ENCODE peak calls at places on chromosomes 6 and 20, in nine cellular contexts. One of them, this sample, is unnamed.

GRCh38 chr6:110681543-110682459 is 133.5 kb downstream of the CDK19 start:
- DNase-seq in brain microvascular endothelial cell: no peak
- DNase-seq in B cell: no peak
- DNase-seq in mucosa of descending colon: no peak
- DNase-seq in foreskin fibroblast: no peak
- DNase-seq in endothelial cell: no peak
- DNase-seq in WTC11: no peak
- DNase-seq in endodermal cell: no peak
- DNase-seq in GM10248: no peak
- DNase-seq in this sample: no peak

GRCh38 chr6:2714359-2714895 is 36.3 kb downstream of the MYLK4 start:
- DNase-seq in brain microvascular endothelial cell: peak; percentile 97
- DNase-seq in B cell: no peak
- DNase-seq in mucosa of descending colon: no peak
- DNase-seq in foreskin fibroblast: peak; percentile 66
- DNase-seq in endothelial cell: no peak
- DNase-seq in WTC11: no peak
- DNase-seq in endodermal cell: no peak
- DNase-seq in GM10248: no peak
- DNase-seq in this sample: no peak

GRCh38 chr6:162019311-162019710 is 708.3 kb downstream of the PRKN start:
- DNase-seq in brain microvascular endothelial cell: no peak
- DNase-seq in B cell: no peak
- DNase-seq in mucosa of descending colon: no peak
- DNase-seq in foreskin fibroblast: no peak
- DNase-seq in endothelial cell: no peak
- DNase-seq in WTC11: no peak
- DNase-seq in endodermal cell: no peak
- DNase-seq in GM10248: no peak
- DNase-seq in this sample: no peak

GRCh38 chr6:25118038-25118437 is 161.1 kb upstream of the CARMIL1 start:
- DNase-seq in brain microvascular endothelial cell: no peak
- DNase-seq in B cell: no peak
- DNase-seq in mucosa of descending colon: no peak
- DNase-seq in foreskin fibroblast: no peak
- DNase-seq in endothelial cell: no peak
- DNase-seq in WTC11: no peak
- DNase-seq in endodermal cell: no peak
- DNase-seq in GM10248: no peak
- DNase-seq in this sample: no peak

GRCh38 chr6:378090-378957 is 13.2 kb upstream of the IRF4 start:
- DNase-seq in brain microvascular endothelial cell: no peak
- DNase-seq in B cell: no peak
- DNase-seq in mucosa of descending colon: no peak
- DNase-seq in foreskin fibroblast: no peak
- DNase-seq in endothelial cell: no peak
- DNase-seq in WTC11: no peak
- DNase-seq in endodermal cell: no peak
- DNase-seq in GM10248: peak; percentile 75
- DNase-seq in this sample: peak; percentile 79

GRCh38 chr6:128339635-128340436 is 180.6 kb downstream of the PTPRK start:
- DNase-seq in brain microvascular endothelial cell: no peak
- DNase-seq in B cell: no peak
- DNase-seq in mucosa of descending colon: no peak
- DNase-seq in foreskin fibroblast: no peak
- DNase-seq in endothelial cell: no peak
- DNase-seq in WTC11: no peak
- DNase-seq in endodermal cell: no peak
- DNase-seq in GM10248: no peak
- DNase-seq in this sample: no peak

GRCh38 chr6:84078335-84078734 is 44.8 kb downstream of the MRAP2 start:
- DNase-seq in brain microvascular endothelial cell: no peak
- DNase-seq in B cell: no peak
- DNase-seq in mucosa of descending colon: no peak
- DNase-seq in foreskin fibroblast: no peak
- DNase-seq in endothelial cell: no peak
- DNase-seq in WTC11: peak; percentile 38
- DNase-seq in endodermal cell: peak; percentile 64
- DNase-seq in GM10248: no peak
- DNase-seq in this sample: no peak

GRCh38 chr6:145887969-145888368 is 73.4 kb upstream of the FBXO30 start:
- DNase-seq in brain microvascular endothelial cell: peak; percentile 23
- DNase-seq in B cell: peak; percentile 52
- DNase-seq in mucosa of descending colon: peak; percentile 25
- DNase-seq in foreskin fibroblast: no peak
- DNase-seq in endothelial cell: peak; percentile 13
- DNase-seq in WTC11: no peak
- DNase-seq in endodermal cell: peak; percentile 48
- DNase-seq in GM10248: no peak
- DNase-seq in this sample: peak; percentile 7

GRCh38 chr6:43521836-43522235 is 4.9 kb downstream of the POLR1C start:
- DNase-seq in brain microvascular endothelial cell: no peak
- DNase-seq in B cell: peak; percentile 30
- DNase-seq in mucosa of descending colon: no peak
- DNase-seq in foreskin fibroblast: no peak
- DNase-seq in endothelial cell: no peak
- DNase-seq in WTC11: no peak
- DNase-seq in endodermal cell: no peak
- DNase-seq in GM10248: no peak
- DNase-seq in this sample: no peak

GRCh38 chr20:58064411-58065010 is 163.9 kb downstream of the ANKRD60 start:
- DNase-seq in brain microvascular endothelial cell: no peak
- DNase-seq in B cell: no peak
- DNase-seq in mucosa of descending colon: no peak
- DNase-seq in foreskin fibroblast: no peak
- DNase-seq in endothelial cell: no peak
- DNase-seq in WTC11: no peak
- DNase-seq in endodermal cell: peak; percentile 37
- DNase-seq in GM10248: no peak
- DNase-seq in this sample: no peak

GRCh38 chr6:127518212-127518709 is 874 bp downstream of the MTCL3 start:
- DNase-seq in brain microvascular endothelial cell: no peak
- DNase-seq in B cell: no peak
- DNase-seq in mucosa of descending colon: no peak
- DNase-seq in foreskin fibroblast: no peak
- DNase-seq in endothelial cell: no peak
- DNase-seq in WTC11: no peak
- DNase-seq in endodermal cell: peak; percentile 73
- DNase-seq in GM10248: no peak
- DNase-seq in this sample: no peak

GRCh38 chr20:10430000-10430466 is 4.0 kb downstream of the MKKS start:
- DNase-seq in brain microvascular endothelial cell: no peak
- DNase-seq in B cell: no peak
- DNase-seq in mucosa of descending colon: no peak
- DNase-seq in foreskin fibroblast: no peak
- DNase-seq in endothelial cell: no peak
- DNase-seq in WTC11: no peak
- DNase-seq in endodermal cell: no peak
- DNase-seq in GM10248: no peak
- DNase-seq in this sample: no peak

GRCh38 chr6:21665101-21665435 is 71.5 kb downstream of the SOX4 start:
- DNase-seq in brain microvascular endothelial cell: no peak
- DNase-seq in B cell: no peak
- DNase-seq in mucosa of descending colon: no peak
- DNase-seq in foreskin fibroblast: no peak
- DNase-seq in endothelial cell: peak; percentile 15
- DNase-seq in WTC11: no peak
- DNase-seq in endodermal cell: no peak
- DNase-seq in GM10248: no peak
- DNase-seq in this sample: peak; percentile 21

GRCh38 chr6:132188865-132189264 is 212.4 kb downstream of the MOXD1 start:
- DNase-seq in brain microvascular endothelial cell: peak; percentile 47
- DNase-seq in B cell: no peak
- DNase-seq in mucosa of descending colon: no peak
- DNase-seq in foreskin fibroblast: peak; percentile 64
- DNase-seq in endothelial cell: no peak
- DNase-seq in WTC11: no peak
- DNase-seq in endodermal cell: no peak
- DNase-seq in GM10248: no peak
- DNase-seq in this sample: no peak

GRCh38 chr20:50628326-50628725 is 63.0 kb downstream of the RIPOR3 start:
- DNase-seq in brain microvascular endothelial cell: no peak
- DNase-seq in B cell: no peak
- DNase-seq in mucosa of descending colon: no peak
- DNase-seq in foreskin fibroblast: no peak
- DNase-seq in endothelial cell: no peak
- DNase-seq in WTC11: no peak
- DNase-seq in endodermal cell: no peak
- DNase-seq in GM10248: no peak
- DNase-seq in this sample: no peak

GRCh38 chr6:71979911-71980310 is 93.6 kb downstream of the RIMS1 start:
- DNase-seq in brain microvascular endothelial cell: no peak
- DNase-seq in B cell: no peak
- DNase-seq in mucosa of descending colon: no peak
- DNase-seq in foreskin fibroblast: no peak
- DNase-seq in endothelial cell: no peak
- DNase-seq in WTC11: no peak
- DNase-seq in endodermal cell: no peak
- DNase-seq in GM10248: no peak
- DNase-seq in this sample: no peak

GRCh38 chr20:1798982-1799381 is 96.2 kb upstream of the SIRPA start:
- DNase-seq in brain microvascular endothelial cell: no peak
- DNase-seq in B cell: no peak
- DNase-seq in mucosa of descending colon: no peak
- DNase-seq in foreskin fibroblast: no peak
- DNase-seq in endothelial cell: no peak
- DNase-seq in WTC11: no peak
- DNase-seq in endodermal cell: no peak
- DNase-seq in GM10248: no peak
- DNase-seq in this sample: no peak

GRCh38 chr20:1801551-1801950 is 93.7 kb upstream of the SIRPA start:
- DNase-seq in brain microvascular endothelial cell: no peak
- DNase-seq in B cell: no peak
- DNase-seq in mucosa of descending colon: no peak
- DNase-seq in foreskin fibroblast: no peak
- DNase-seq in endothelial cell: no peak
- DNase-seq in WTC11: no peak
- DNase-seq in endodermal cell: no peak
- DNase-seq in GM10248: no peak
- DNase-seq in this sample: no peak

GRCh38 chr20:1800180-1800579 is 95.0 kb upstream of the SIRPA start:
- DNase-seq in brain microvascular endothelial cell: no peak
- DNase-seq in B cell: no peak
- DNase-seq in mucosa of descending colon: no peak
- DNase-seq in foreskin fibroblast: no peak
- DNase-seq in endothelial cell: no peak
- DNase-seq in WTC11: no peak
- DNase-seq in endodermal cell: no peak
- DNase-seq in GM10248: no peak
- DNase-seq in this sample: no peak

GRCh38 chr20:1802385-1803215 is 92.6 kb upstream of the SIRPA start:
- DNase-seq in brain microvascular endothelial cell: peak; percentile 32
- DNase-seq in B cell: peak; percentile 80
- DNase-seq in mucosa of descending colon: peak; percentile 65
- DNase-seq in foreskin fibroblast: peak; percentile 51
- DNase-seq in endothelial cell: peak; percentile 86
- DNase-seq in WTC11: peak; percentile 79
- DNase-seq in endodermal cell: peak; percentile 91
- DNase-seq in GM10248: peak; percentile 70
- DNase-seq in this sample: peak; percentile 81

DNA sequence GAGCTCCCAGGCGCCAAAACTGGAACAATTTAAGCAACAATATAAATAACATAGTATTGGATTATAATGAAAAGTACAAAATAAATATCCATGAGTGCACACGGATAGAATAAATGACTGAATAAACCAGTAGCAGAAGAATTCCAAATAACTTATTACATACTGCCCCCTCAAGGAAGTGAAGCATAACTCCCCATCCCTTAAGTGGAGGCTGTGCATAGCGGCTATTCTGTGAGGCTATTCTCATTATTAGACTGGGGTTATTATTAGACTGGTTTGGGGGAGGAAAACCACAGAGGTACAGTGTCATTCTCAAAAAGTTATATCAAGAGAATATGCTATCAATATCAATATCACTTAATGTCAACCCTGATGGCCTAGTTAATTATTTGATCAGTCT is 94.4 kb upstream of the SIRPA start:
- DNase-seq in brain microvascular endothelial cell: no peak
- DNase-seq in B cell: no peak
- DNase-seq in mucosa of descending colon: no peak
- DNase-seq in foreskin fibroblast: no peak
- DNase-seq in endothelial cell: no peak
- DNase-seq in WTC11: no peak
- DNase-seq in endodermal cell: no peak
- DNase-seq in GM10248: no peak
- DNase-seq in this sample: no peak
- TF ChIP-seq CTCF in brain microvascular endothelial cell: peak; percentile 64
- TF ChIP-seq CTCF in B cell: no peak
- TF ChIP-seq CTCF in mucosa of descending colon: no peak
- TF ChIP-seq CTCF in foreskin fibroblast: peak; percentile 54
- TF ChIP-seq CTCF in endothelial cell: peak; percentile 46
- TF ChIP-seq CTCF in WTC11: no peak
- TF ChIP-seq CTCF in endodermal cell: peak; percentile 59
- TF ChIP-seq CTCF in GM10248: peak; percentile 41
- TF ChIP-seq CTCF in this sample: no peak

GRCh38 chr20:47464380-47465101 is 37.1 kb upstream of the NCOA3 start:
- DNase-seq in brain microvascular endothelial cell: peak; percentile 99
- DNase-seq in B cell: no peak
- DNase-seq in mucosa of descending colon: peak; percentile 68
- DNase-seq in foreskin fibroblast: peak; percentile 98
- DNase-seq in endothelial cell: no peak
- DNase-seq in WTC11: no peak
- DNase-seq in endodermal cell: no peak
- DNase-seq in GM10248: no peak
- DNase-seq in this sample: no peak
- TF ChIP-seq CTCF in brain microvascular endothelial cell: peak; percentile 57
- TF ChIP-seq CTCF in B cell: no peak
- TF ChIP-seq CTCF in mucosa of descending colon: no peak
- TF ChIP-seq CTCF in foreskin fibroblast: peak; percentile 37
- TF ChIP-seq CTCF in endothelial cell: no peak
- TF ChIP-seq CTCF in WTC11: no peak
- TF ChIP-seq CTCF in endodermal cell: peak; percentile 46
- TF ChIP-seq CTCF in GM10248: no peak
- TF ChIP-seq CTCF in this sample: no peak

DNA sequence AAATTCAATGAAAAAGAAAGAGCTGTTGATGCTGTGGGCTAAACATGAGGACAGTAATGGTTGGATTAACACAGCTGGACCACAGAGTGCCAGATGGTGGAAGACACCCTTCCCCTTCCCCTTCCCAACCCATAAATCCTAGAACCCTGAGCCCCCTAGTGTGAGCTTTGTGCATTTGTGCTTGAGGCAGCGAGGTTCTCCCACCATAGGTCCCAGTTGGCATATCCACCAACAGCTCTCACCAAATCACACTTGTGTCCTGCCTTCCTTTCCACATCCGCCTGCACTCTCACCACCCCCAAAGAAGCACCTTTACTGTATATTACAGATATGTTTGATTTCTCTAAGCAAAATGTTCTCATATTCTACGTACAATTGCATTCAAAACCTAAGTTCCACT is 32.8 kb upstream of the HBS1L start:
- DNase-seq in brain microvascular endothelial cell: no peak
- DNase-seq in B cell: no peak
- DNase-seq in mucosa of descending colon: no peak
- DNase-seq in foreskin fibroblast: no peak
- DNase-seq in endothelial cell: peak; percentile 10
- DNase-seq in WTC11: no peak
- DNase-seq in endodermal cell: no peak
- DNase-seq in GM10248: no peak
- DNase-seq in this sample: no peak
- TF ChIP-seq CTCF in brain microvascular endothelial cell: peak; percentile 18
- TF ChIP-seq CTCF in B cell: no peak
- TF ChIP-seq CTCF in mucosa of descending colon: no peak
- TF ChIP-seq CTCF in foreskin fibroblast: no peak
- TF ChIP-seq CTCF in endothelial cell: no peak
- TF ChIP-seq CTCF in WTC11: no peak
- TF ChIP-seq CTCF in endodermal cell: peak; percentile 63
- TF ChIP-seq CTCF in GM10248: peak; percentile 35
- TF ChIP-seq CTCF in this sample: peak; percentile 15

GRCh38 chr6:159233365-159234101 is 64.3 kb downstream of the FNDC1 start:
- DNase-seq in brain microvascular endothelial cell: no peak
- DNase-seq in B cell: no peak
- DNase-seq in mucosa of descending colon: no peak
- DNase-seq in foreskin fibroblast: no peak
- DNase-seq in endothelial cell: peak; percentile 28
- DNase-seq in WTC11: peak; percentile 60
- DNase-seq in endodermal cell: peak; percentile 82
- DNase-seq in GM10248: no peak
- DNase-seq in this sample: no peak
- TF ChIP-seq CTCF in brain microvascular endothelial cell: peak; percentile 7
- TF ChIP-seq CTCF in B cell: no peak
- TF ChIP-seq CTCF in mucosa of descending colon: no peak
- TF ChIP-seq CTCF in foreskin fibroblast: no peak
- TF ChIP-seq CTCF in endothelial cell: peak; percentile 13
- TF ChIP-seq CTCF in WTC11: no peak
- TF ChIP-seq CTCF in endodermal cell: peak; percentile 72
- TF ChIP-seq CTCF in GM10248: no peak
- TF ChIP-seq CTCF in this sample: no peak